ENCODE peak calls at places on chromosomes 16 and 17, in five cellular contexts. W, F, P, G and Q are unnamed samples.
A peak's percentile ranks its signal among the peaks of the same experiment; 100 is the strongest.

GRCh38 chr16:87956771-87957279 is 5.6 kb downstream of the BANP start:
- DNase-seq in W (peak; percentile 2), F (peak; percentile 62), P (no peak), G (peak; percentile 65), Q (peak; percentile 56)

GRCh38 chr16:82874672-82875071 is 247.9 kb downstream of the CDH13 start:
- DNase-seq in W (no peak), F (peak; percentile 18), P (no peak), G (no peak), Q (no peak)

GRCh38 chr16:65728652-65729051 is 606.8 kb upstream of the CDH11 start:
- DNase-seq in W (no peak), F (peak; percentile 52), P (no peak), G (peak; percentile 12), Q (no peak)

GRCh38 chr16:88940196-88941050 is 36.6 kb downstream of the CBFA2T3 start:
- DNase-seq in W (no peak), F (peak; percentile 61), P (peak; percentile 80), G (peak; percentile 91), Q (no peak)

GRCh38 chr17:78211032-78211431 is 3.0 kb upstream of the BIRC5 start:
- DNase-seq in W (no peak), F (no peak), P (no peak), G (no peak), Q (no peak)

GRCh38 chr16:13873835-13874438 is 46.0 kb upstream of the ERCC4 start:
- DNase-seq in W (peak; percentile 62), F (peak; percentile 80), P (no peak), G (peak; percentile 65), Q (no peak)

GRCh38 chr16:82954224-82954929 is 327.6 kb downstream of the CDH13 start:
- DNase-seq in W (no peak), F (no peak), P (no peak), G (no peak), Q (no peak)

GRCh38 chr16:81688182-81688581 is 90.9 kb upstream of the PLCG2 start:
- DNase-seq in W (no peak), F (no peak), P (no peak), G (no peak), Q (no peak)

GRCh38 chr17:8892338-8892690 is 24.8 kb upstream of the PIK3R6 start:
- DNase-seq in W (no peak), F (no peak), P (no peak), G (peak; percentile 8), Q (no peak)

GRCh38 chr16:57764341-57765159 is 29.0 kb downstream of the KATNB1 start:
- DNase-seq in W (peak; percentile 30), F (peak; percentile 93), P (no peak), G (peak; percentile 97), Q (no peak)